ENCODE peak calls at places on chromosomes 12 and 14, in four cellular contexts. F is K562, M is hepatocyte, Y is PC-3. T is an unnamed sample. For H3K9me3, the result is how much of the 10 kb centered on the place peaks cover.

GRCh38 chr12:31297572-31298509 is 28.1 kb downstream of the SINHCAF start:
- DNase-seq in Y (no peak), F (no peak), M (no peak), T (no peak)

GRCh38 chr12:1530592-1531159 is 63.7 kb downstream of the FBXL14 start:
- DNase-seq in Y (no peak), M (peak), F (no peak), T (no peak)

GRCh38 chr14:93126124-93126523 is 10.4 kb upstream of the ITPK1 start:
- DNase-seq in Y (no peak), F (no peak), M (no peak), T (no peak)

GRCh38 chr12:59372971-59373370 is 222.9 kb upstream of the SLC16A7 start:
- DNase-seq in Y (peak), M (peak), F (no peak), T (no peak)

GRCh38 chr14:59870277-59871165 is at the start of gene RTN1:
- DNase-seq in F (peak), Y (peak), M (peak), T (no peak)

GRCh38 chr12:45336331-45336730 is 120.4 kb downstream of the ANO6 start:
- DNase-seq in Y (peak), F (peak), M (peak), T (no peak)

GRCh38 chr12:118714051-118714460 is 267.3 kb upstream of the SRRM4 start:
- DNase-seq in F (peak), Y (peak), M (peak), T (peak)

GRCh38 chr14:62162998-62163589 is 400.9 kb downstream of the SNAPC1 start:
- DNase-seq in Y (peak), M (peak), F (peak), T (peak)

GRCh38 chr14:61358812-61359211 is 37.4 kb downstream of the PRKCH start:
- DNase-seq in M (no peak), F (no peak), Y (no peak), T (no peak)

GRCh38 chr14:20684662-20685456 is 499 bp downstream of the RNASE4 start:
- DNase-seq in F (peak), Y (peak), M (peak), T (no peak)
- H3K27ac ChIP-seq in F (no peak), Y (peak), M (peak), T (peak)

DNA sequence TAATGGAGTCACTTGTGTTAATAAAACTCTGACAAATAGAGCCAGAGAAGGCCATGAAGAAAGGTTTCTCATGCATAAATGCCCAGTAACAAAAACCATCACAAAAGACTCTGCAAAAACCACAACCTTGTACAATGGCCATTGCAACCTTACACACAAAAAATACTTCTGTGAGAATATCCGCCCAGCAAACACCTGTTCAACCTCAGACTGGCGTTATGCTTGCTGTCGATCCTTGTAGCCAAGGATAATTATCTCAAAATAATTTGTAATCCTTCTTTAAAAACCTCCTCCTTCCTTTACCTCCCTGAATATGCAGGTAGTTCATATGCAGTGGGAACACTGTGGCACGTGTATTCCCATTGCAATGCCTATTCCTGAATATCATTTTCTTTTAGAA is 157.1 kb downstream of the SLC41A2 start:
- DNase-seq in M (no peak), F (no peak), Y (no peak), T (no peak)
- H3K9me3 ChIP-seq in M (under half), F (under half), Y (under half), T (under half)

DNA sequence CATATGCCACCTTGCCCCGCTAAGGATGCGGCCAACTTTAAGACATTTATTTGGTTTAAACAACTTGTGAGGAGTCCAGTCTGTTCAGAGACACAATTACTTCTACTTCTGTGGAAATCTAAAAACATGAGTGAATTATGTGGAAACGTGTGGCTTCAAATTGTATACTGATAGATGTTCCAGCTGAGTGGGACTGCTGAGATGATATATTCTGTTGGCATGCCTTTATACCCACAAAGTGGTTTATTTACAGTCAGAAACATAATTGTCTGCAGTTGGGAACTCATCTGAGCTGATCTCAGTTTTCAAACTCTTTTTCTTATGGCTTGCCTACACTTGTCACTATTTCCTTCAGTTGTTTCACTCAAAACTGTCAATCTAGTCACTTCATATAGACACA is 67.8 kb downstream of the FLRT2 start:
- DNase-seq in Y (no peak), F (no peak), M (no peak), T (no peak)
- TF ChIP-seq EZH2 in Y (no peak), F (no peak), M (no peak), T (no peak)

GRCh38 chr12:79885956-79886490 is 48.9 kb downstream of the PPP1R12A start:
- DNase-seq in Y (no peak), F (no peak), M (no peak), T (no peak)
- H3K27ac ChIP-seq in Y (no peak), F (no peak), M (no peak), T (no peak)

DNA sequence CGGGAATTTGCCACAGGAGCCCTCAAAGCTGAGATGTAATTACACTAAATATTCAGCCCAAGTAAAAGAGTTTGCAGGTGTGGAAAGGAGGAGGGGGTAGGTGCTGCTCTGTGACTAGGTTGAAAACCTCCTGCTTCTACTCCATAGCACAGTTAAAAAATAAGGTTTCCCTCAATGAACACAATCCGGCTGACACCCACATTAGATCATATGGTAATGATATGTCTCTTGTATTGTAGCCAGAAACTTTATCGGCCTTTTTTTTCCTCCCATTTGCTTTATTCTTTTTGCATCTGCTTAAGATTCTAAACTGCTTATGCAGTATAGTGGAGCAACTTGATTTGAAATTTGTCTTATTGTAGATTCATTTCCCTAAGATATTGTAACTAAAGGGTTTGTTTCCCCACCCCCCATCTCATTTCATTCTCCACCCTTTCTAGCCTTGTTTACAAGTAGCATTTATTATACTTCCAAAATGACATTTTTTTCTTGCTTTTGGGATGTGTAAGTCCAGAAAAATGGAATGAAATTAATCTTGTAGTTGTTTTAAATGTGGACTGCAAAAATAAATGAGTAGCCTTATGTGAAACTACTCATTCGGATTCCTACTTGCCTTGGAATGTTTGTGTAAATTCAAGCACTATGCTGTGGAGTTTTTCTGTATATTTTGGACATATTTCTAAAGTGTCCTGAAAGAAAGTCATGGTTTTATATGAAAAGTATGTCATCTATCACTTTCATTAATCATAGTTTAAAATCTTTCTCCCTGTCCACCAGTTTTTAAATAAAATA is at the start of gene DCN:
- DNase-seq in F (no peak), M (no peak), Y (no peak), T (no peak)
- H3K9me3 ChIP-seq in F (under half), M (under half), Y (under half), T (under half)